ENCODE peak calls at places on chromosome 17, in seven cellular contexts. One of them, this sample, is unnamed.
A peak's percentile ranks its signal among the peaks of the same experiment; 100 is the strongest.

GRCh38 chr17:19652595-19652994 is 4.0 kb downstream of the ALDH3A2 start:
- DNase-seq in upper lobe of right lung: no peak
- DNase-seq in CD4-positive, alpha-beta T cell: no peak
- DNase-seq in esophagus muscularis mucosa: peak; percentile 7
- DNase-seq in CD8-positive, alpha-beta memory T cell: no peak
- DNase-seq in breast epithelium: no peak
- DNase-seq in colonic mucosa: no peak
- DNase-seq in this sample: no peak

GRCh38 chr17:58913971-58914769 is 158.5 kb downstream of the PPM1E start:
- DNase-seq in upper lobe of right lung: no peak
- DNase-seq in CD4-positive, alpha-beta T cell: no peak
- DNase-seq in esophagus muscularis mucosa: no peak
- DNase-seq in CD8-positive, alpha-beta memory T cell: no peak
- DNase-seq in breast epithelium: no peak
- DNase-seq in colonic mucosa: no peak
- DNase-seq in this sample: no peak

GRCh38 chr17:47278561-47278960 is 24.9 kb downstream of the ITGB3 start:
- DNase-seq in upper lobe of right lung: no peak
- DNase-seq in CD4-positive, alpha-beta T cell: no peak
- DNase-seq in esophagus muscularis mucosa: no peak
- DNase-seq in CD8-positive, alpha-beta memory T cell: no peak
- DNase-seq in breast epithelium: no peak
- DNase-seq in colonic mucosa: no peak
- DNase-seq in this sample: no peak

GRCh38 chr17:17051791-17052461 is 9.7 kb downstream of the MPRIP start:
- DNase-seq in upper lobe of right lung: peak; percentile 68
- DNase-seq in CD4-positive, alpha-beta T cell: no peak
- DNase-seq in esophagus muscularis mucosa: no peak
- DNase-seq in CD8-positive, alpha-beta memory T cell: no peak
- DNase-seq in breast epithelium: peak; percentile 49
- DNase-seq in colonic mucosa: peak; percentile 77
- DNase-seq in this sample: no peak

GRCh38 chr17:48070195-48070594 is 22.0 kb downstream of the NFE2L1 start:
- DNase-seq in upper lobe of right lung: no peak
- DNase-seq in CD4-positive, alpha-beta T cell: no peak
- DNase-seq in esophagus muscularis mucosa: no peak
- DNase-seq in CD8-positive, alpha-beta memory T cell: no peak
- DNase-seq in breast epithelium: no peak
- DNase-seq in colonic mucosa: no peak
- DNase-seq in this sample: no peak

GRCh38 chr17:77182205-77182604 is 41.4 kb downstream of the SEC14L1 start:
- DNase-seq in upper lobe of right lung: no peak
- DNase-seq in CD4-positive, alpha-beta T cell: no peak
- DNase-seq in esophagus muscularis mucosa: no peak
- DNase-seq in CD8-positive, alpha-beta memory T cell: no peak
- DNase-seq in breast epithelium: no peak
- DNase-seq in colonic mucosa: no peak
- DNase-seq in this sample: no peak

GRCh38 chr17:44361292-44362055 is 2.2 kb downstream of the FAM171A2 start:
- DNase-seq in upper lobe of right lung: no peak
- DNase-seq in CD4-positive, alpha-beta T cell: no peak
- DNase-seq in esophagus muscularis mucosa: no peak
- DNase-seq in CD8-positive, alpha-beta memory T cell: no peak
- DNase-seq in breast epithelium: no peak
- DNase-seq in colonic mucosa: no peak
- DNase-seq in this sample: no peak

GRCh38 chr17:60601443-60602384 is 1.7 kb downstream of the PPM1D start:
- DNase-seq in upper lobe of right lung: no peak
- DNase-seq in CD4-positive, alpha-beta T cell: no peak
- DNase-seq in esophagus muscularis mucosa: no peak
- DNase-seq in CD8-positive, alpha-beta memory T cell: no peak
- DNase-seq in breast epithelium: no peak
- DNase-seq in colonic mucosa: peak; percentile 81
- DNase-seq in this sample: no peak

GRCh38 chr17:72683506-72684404 is 408.7 kb downstream of the SLC39A11 start:
- DNase-seq in upper lobe of right lung: peak; percentile 74
- DNase-seq in CD4-positive, alpha-beta T cell: no peak
- DNase-seq in esophagus muscularis mucosa: no peak
- DNase-seq in CD8-positive, alpha-beta memory T cell: no peak
- DNase-seq in breast epithelium: peak; percentile 70
- DNase-seq in colonic mucosa: peak; percentile 59
- DNase-seq in this sample: peak; percentile 86

GRCh38 chr17:46977348-46977747 is 1.7 kb downstream of the RPRML start:
- DNase-seq in upper lobe of right lung: no peak
- DNase-seq in CD4-positive, alpha-beta T cell: no peak
- DNase-seq in esophagus muscularis mucosa: no peak
- DNase-seq in CD8-positive, alpha-beta memory T cell: no peak
- DNase-seq in breast epithelium: no peak
- DNase-seq in colonic mucosa: peak; percentile 31
- DNase-seq in this sample: no peak

GRCh38 chr17:60372790-60373483 is 19.0 kb downstream of the USP32 start:
- DNase-seq in upper lobe of right lung: no peak
- DNase-seq in CD4-positive, alpha-beta T cell: no peak
- DNase-seq in esophagus muscularis mucosa: no peak
- DNase-seq in CD8-positive, alpha-beta memory T cell: no peak
- DNase-seq in breast epithelium: no peak
- DNase-seq in colonic mucosa: no peak
- DNase-seq in this sample: no peak

GRCh38 chr17:51947160-51947559 is 211.4 kb downstream of the CA10 start:
- DNase-seq in upper lobe of right lung: no peak
- DNase-seq in CD4-positive, alpha-beta T cell: no peak
- DNase-seq in esophagus muscularis mucosa: no peak
- DNase-seq in CD8-positive, alpha-beta memory T cell: no peak
- DNase-seq in breast epithelium: no peak
- DNase-seq in colonic mucosa: peak; percentile 46
- DNase-seq in this sample: no peak

GRCh38 chr17:6753006-6753445 is 2.8 kb upstream of the XAF1 start:
- DNase-seq in upper lobe of right lung: no peak
- DNase-seq in CD4-positive, alpha-beta T cell: peak; percentile 24
- DNase-seq in esophagus muscularis mucosa: no peak
- DNase-seq in CD8-positive, alpha-beta memory T cell: peak; percentile 25
- DNase-seq in breast epithelium: no peak
- DNase-seq in colonic mucosa: peak; percentile 33
- DNase-seq in this sample: no peak

GRCh38 chr17:29129731-29130130 is 50.5 kb downstream of the MYO18A start:
- DNase-seq in upper lobe of right lung: no peak
- DNase-seq in CD4-positive, alpha-beta T cell: no peak
- DNase-seq in esophagus muscularis mucosa: no peak
- DNase-seq in CD8-positive, alpha-beta memory T cell: no peak
- DNase-seq in breast epithelium: no peak
- DNase-seq in colonic mucosa: no peak
- DNase-seq in this sample: no peak
- H3K27ac ChIP-seq in upper lobe of right lung: no peak overlapping the region
- H3K27ac ChIP-seq in CD4-positive, alpha-beta T cell: no peak overlapping the region
- H3K27ac ChIP-seq in esophagus muscularis mucosa: no peak overlapping the region
- H3K27ac ChIP-seq in CD8-positive, alpha-beta memory T cell: no peak overlapping the region
- H3K27ac ChIP-seq in breast epithelium: no peak overlapping the region
- H3K27ac ChIP-seq in colonic mucosa: no peak overlapping the region
- H3K27ac ChIP-seq in this sample: no peak overlapping the region

GRCh38 chr17:82151106-82151957 is 53.3 kb upstream of the FASN start:
- DNase-seq in upper lobe of right lung: no peak
- DNase-seq in CD4-positive, alpha-beta T cell: no peak
- DNase-seq in esophagus muscularis mucosa: no peak
- DNase-seq in CD8-positive, alpha-beta memory T cell: no peak
- DNase-seq in breast epithelium: no peak
- DNase-seq in colonic mucosa: no peak
- DNase-seq in this sample: no peak

GRCh38 chr17:82153745-82154375 is 55.8 kb upstream of the FASN start:
- DNase-seq in upper lobe of right lung: peak; percentile 92
- DNase-seq in CD4-positive, alpha-beta T cell: peak; percentile 83
- DNase-seq in esophagus muscularis mucosa: peak; percentile 93
- DNase-seq in CD8-positive, alpha-beta memory T cell: peak; percentile 70
- DNase-seq in breast epithelium: peak; percentile 82
- DNase-seq in colonic mucosa: peak; percentile 78
- DNase-seq in this sample: peak; percentile 28

GRCh38 chr17:82153295-82153691 is 55.3 kb upstream of the FASN start:
- DNase-seq in upper lobe of right lung: no peak
- DNase-seq in CD4-positive, alpha-beta T cell: no peak
- DNase-seq in esophagus muscularis mucosa: no peak
- DNase-seq in CD8-positive, alpha-beta memory T cell: no peak
- DNase-seq in breast epithelium: no peak
- DNase-seq in colonic mucosa: no peak
- DNase-seq in this sample: no peak

GRCh38 chr17:82152114-82152513 is 54.1 kb upstream of the FASN start:
- DNase-seq in upper lobe of right lung: peak; percentile 64
- DNase-seq in CD4-positive, alpha-beta T cell: no peak
- DNase-seq in esophagus muscularis mucosa: no peak
- DNase-seq in CD8-positive, alpha-beta memory T cell: no peak
- DNase-seq in breast epithelium: no peak
- DNase-seq in colonic mucosa: no peak
- DNase-seq in this sample: no peak

DNA sequence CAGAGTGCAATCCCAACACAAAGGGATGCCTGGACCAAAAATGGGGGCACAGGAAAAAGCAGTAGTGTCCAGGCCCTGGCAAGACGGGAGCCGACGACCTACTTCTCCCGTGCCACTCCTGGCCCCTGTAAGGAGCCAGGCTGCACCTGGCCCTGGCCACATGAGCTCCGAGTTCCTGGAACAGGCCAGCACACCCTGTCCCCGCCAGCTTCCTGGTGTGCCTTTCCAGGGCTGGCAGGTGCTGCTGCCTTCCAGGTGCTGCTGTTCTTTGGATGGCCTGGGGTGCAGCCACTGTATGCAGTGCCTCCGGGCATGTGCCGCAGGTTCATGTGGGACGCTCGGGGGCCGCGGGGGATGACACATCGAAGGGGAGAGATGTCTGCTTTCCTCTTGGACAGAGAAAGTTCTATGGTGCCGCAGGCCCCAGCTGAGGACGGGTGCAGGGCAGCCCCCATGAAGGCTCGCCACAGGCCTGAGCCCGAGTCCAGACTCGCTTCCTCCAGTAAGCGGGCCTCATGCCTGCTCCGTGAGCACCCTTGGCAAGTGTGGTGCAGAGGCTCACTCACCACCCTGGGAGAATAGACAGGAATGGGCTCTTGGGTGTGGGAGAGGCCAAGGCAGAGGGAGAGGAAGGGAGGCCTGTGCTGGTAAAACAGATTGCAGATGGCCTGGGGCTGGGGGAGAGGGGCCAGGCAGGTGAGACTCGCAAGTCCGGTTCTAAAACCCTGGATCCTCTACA is 54.7 kb upstream of the FASN start:
- DNase-seq in upper lobe of right lung: peak; percentile 88
- DNase-seq in CD4-positive, alpha-beta T cell: no peak
- DNase-seq in esophagus muscularis mucosa: no peak
- DNase-seq in CD8-positive, alpha-beta memory T cell: no peak
- DNase-seq in breast epithelium: peak; percentile 75
- DNase-seq in colonic mucosa: no peak
- DNase-seq in this sample: no peak
- H3K27ac ChIP-seq in upper lobe of right lung: peak overlapping the region; percentile 63
- H3K27ac ChIP-seq in CD4-positive, alpha-beta T cell: no peak overlapping the region
- H3K27ac ChIP-seq in esophagus muscularis mucosa: no peak overlapping the region
- H3K27ac ChIP-seq in CD8-positive, alpha-beta memory T cell: no peak overlapping the region
- H3K27ac ChIP-seq in breast epithelium: peak overlapping the region; percentile 87
- H3K27ac ChIP-seq in colonic mucosa: no peak overlapping the region
- H3K27ac ChIP-seq in this sample: no peak overlapping the region

DNA sequence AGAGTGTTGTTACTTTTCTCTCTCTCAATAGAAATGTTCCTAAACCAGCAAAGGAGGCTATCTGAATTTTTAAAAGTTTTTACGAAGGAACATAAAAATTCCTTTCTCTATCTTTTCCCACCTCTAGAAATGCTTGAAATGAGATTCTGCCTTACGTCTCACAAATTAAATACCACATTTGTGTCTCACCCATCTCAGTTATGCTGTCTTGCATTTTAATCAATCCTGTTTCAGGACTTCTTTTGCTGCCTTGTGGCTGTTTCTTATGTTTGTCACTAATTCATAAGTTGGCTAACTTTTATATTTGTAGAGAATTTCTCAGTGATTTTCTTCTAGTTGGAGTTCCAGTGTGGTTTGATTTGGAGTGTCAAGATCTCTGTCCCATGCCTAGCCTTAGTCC is 3.5 kb downstream of the OMG start:
- DNase-seq in upper lobe of right lung: no peak
- DNase-seq in CD4-positive, alpha-beta T cell: no peak
- DNase-seq in esophagus muscularis mucosa: no peak
- DNase-seq in CD8-positive, alpha-beta memory T cell: no peak
- DNase-seq in breast epithelium: no peak
- DNase-seq in colonic mucosa: no peak
- DNase-seq in this sample: no peak
- H3K27ac ChIP-seq in upper lobe of right lung: no peak overlapping the region
- H3K27ac ChIP-seq in CD4-positive, alpha-beta T cell: no peak overlapping the region
- H3K27ac ChIP-seq in esophagus muscularis mucosa: no peak overlapping the region
- H3K27ac ChIP-seq in CD8-positive, alpha-beta memory T cell: no peak overlapping the region
- H3K27ac ChIP-seq in breast epithelium: no peak overlapping the region
- H3K27ac ChIP-seq in colonic mucosa: no peak overlapping the region
- H3K27ac ChIP-seq in this sample: no peak overlapping the region

GRCh38 chr17:56779306-56779705 is 54.4 kb downstream of the C17orf67 start:
- DNase-seq in upper lobe of right lung: no peak
- DNase-seq in CD4-positive, alpha-beta T cell: no peak
- DNase-seq in esophagus muscularis mucosa: no peak
- DNase-seq in CD8-positive, alpha-beta memory T cell: no peak
- DNase-seq in breast epithelium: no peak
- DNase-seq in colonic mucosa: no peak
- DNase-seq in this sample: no peak
- H3K27ac ChIP-seq in upper lobe of right lung: no peak overlapping the region
- H3K27ac ChIP-seq in CD4-positive, alpha-beta T cell: peak overlapping the region; percentile 77
- H3K27ac ChIP-seq in esophagus muscularis mucosa: no peak overlapping the region
- H3K27ac ChIP-seq in CD8-positive, alpha-beta memory T cell: no peak overlapping the region
- H3K27ac ChIP-seq in breast epithelium: no peak overlapping the region
- H3K27ac ChIP-seq in colonic mucosa: no peak overlapping the region
- H3K27ac ChIP-seq in this sample: no peak overlapping the region

GRCh38 chr17:9183297-9183696 is 162.0 kb downstream of the NTN1 start:
- DNase-seq in upper lobe of right lung: no peak
- DNase-seq in CD4-positive, alpha-beta T cell: no peak
- DNase-seq in esophagus muscularis mucosa: no peak
- DNase-seq in CD8-positive, alpha-beta memory T cell: no peak
- DNase-seq in breast epithelium: no peak
- DNase-seq in colonic mucosa: no peak
- DNase-seq in this sample: no peak

GRCh38 chr17:9185688-9186289 is 164.5 kb downstream of the NTN1 start:
- DNase-seq in upper lobe of right lung: no peak
- DNase-seq in CD4-positive, alpha-beta T cell: no peak
- DNase-seq in esophagus muscularis mucosa: no peak
- DNase-seq in CD8-positive, alpha-beta memory T cell: no peak
- DNase-seq in breast epithelium: no peak
- DNase-seq in colonic mucosa: no peak
- DNase-seq in this sample: no peak

GRCh38 chr17:9181640-9182039 is 160.3 kb downstream of the NTN1 start:
- DNase-seq in upper lobe of right lung: no peak
- DNase-seq in CD4-positive, alpha-beta T cell: no peak
- DNase-seq in esophagus muscularis mucosa: no peak
- DNase-seq in CD8-positive, alpha-beta memory T cell: no peak
- DNase-seq in breast epithelium: no peak
- DNase-seq in colonic mucosa: no peak
- DNase-seq in this sample: no peak

GRCh38 chr17:9187828-9188227 is 166.5 kb downstream of the NTN1 start:
- DNase-seq in upper lobe of right lung: no peak
- DNase-seq in CD4-positive, alpha-beta T cell: no peak
- DNase-seq in esophagus muscularis mucosa: no peak
- DNase-seq in CD8-positive, alpha-beta memory T cell: no peak
- DNase-seq in breast epithelium: no peak
- DNase-seq in colonic mucosa: no peak
- DNase-seq in this sample: no peak

GRCh38 chr17:9185142-9185541 is 163.8 kb downstream of the NTN1 start:
- DNase-seq in upper lobe of right lung: no peak
- DNase-seq in CD4-positive, alpha-beta T cell: no peak
- DNase-seq in esophagus muscularis mucosa: no peak
- DNase-seq in CD8-positive, alpha-beta memory T cell: no peak
- DNase-seq in breast epithelium: no peak
- DNase-seq in colonic mucosa: no peak
- DNase-seq in this sample: no peak
- H3K27ac ChIP-seq in upper lobe of right lung: no peak overlapping the region
- H3K27ac ChIP-seq in CD4-positive, alpha-beta T cell: no peak overlapping the region
- H3K27ac ChIP-seq in esophagus muscularis mucosa: peak overlapping the region; percentile 85
- H3K27ac ChIP-seq in CD8-positive, alpha-beta memory T cell: no peak overlapping the region
- H3K27ac ChIP-seq in breast epithelium: no peak overlapping the region
- H3K27ac ChIP-seq in colonic mucosa: no peak overlapping the region
- H3K27ac ChIP-seq in this sample: no peak overlapping the region